ENCODE peak calls at places on chromosomes 16 and 17, in five cellular contexts. H is D341Med; X is effector memory CD4-positive, alpha-beta T cell; J is tibial artery; Q is NCI-H774. W is an unnamed sample.

GRCh38 chr16:69089091-69089912 is 16.2 kb upstream of the HAS3 start:
- DNase-seq in Q (no peak), X (no peak), J (no peak), H (no peak), W (no peak)

GRCh38 chr16:50814541-50814940 is 72.7 kb downstream of the CYLD start:
- DNase-seq in Q (no peak), X (no peak), H (no peak), J (no peak), W (no peak)

GRCh38 chr17:56432443-56432842 is 161.1 kb upstream of the NOG start:
- DNase-seq in X (no peak), Q (no peak), J (no peak), H (no peak), W (no peak)

GRCh38 chr17:4551796-4552525 is 3.2 kb downstream of the MYBBP1A start:
- DNase-seq in X (no peak), H (no peak), Q (no peak), J (no peak), W (no peak)

GRCh38 chr16:87202346-87202745 is 114.8 kb downstream of the C16orf95 start:
- DNase-seq in H (no peak), Q (no peak), X (no peak), J (no peak), W (no peak)

GRCh38 chr16:51875834-51876725 is 670.9 kb downstream of the TOX3 start:
- DNase-seq in J (no peak), X (no peak), Q (no peak), H (peak), W (no peak)

GRCh38 chr17:35730400-35731005 is 936 bp upstream of the RASL10B start:
- DNase-seq in X (no peak), H (no peak), J (no peak), Q (no peak), W (no peak)

GRCh38 chr16:90072442-90073105 is 4.6 kb downstream of the PRDM7 start:
- DNase-seq in Q (no peak), J (no peak), H (no peak), X (no peak), W (no peak)

GRCh38 chr16:67655363-67655762 is 4.7 kb downstream of the ACD start:
- DNase-seq in H (no peak), Q (no peak), J (no peak), X (no peak), W (no peak)

GRCh38 chr17:27522028-27522639 is 65.9 kb downstream of the KSR1 start:
- DNase-seq in J (no peak), X (no peak), H (no peak), Q (no peak), W (no peak)

GRCh38 chr16:74026373-74027281 is 270.0 kb upstream of the PSMD7 start:
- DNase-seq in H (no peak), J (no peak), X (no peak), Q (no peak), W (no peak)

GRCh38 chr16:1543085-1543896 is 9.8 kb downstream of the TMEM204 start:
- DNase-seq in H (no peak), Q (no peak), X (peak), J (peak), W (no peak)

GRCh38 chr17:6061290-6061689 is 8.9 kb upstream of the WSCD1 start:
- DNase-seq in J (peak), H (no peak), X (no peak), Q (no peak), W (no peak)

GRCh38 chr16:3529175-3529574 is 28.4 kb downstream of the CLUAP1 start:
- DNase-seq in H (no peak), Q (no peak), J (no peak), X (no peak), W (no peak)

GRCh38 chr16:68146583-68146982 is 61.4 kb downstream of the NFATC3 start:
- DNase-seq in H (no peak), J (no peak), Q (no peak), X (no peak), W (no peak)

GRCh38 chr17:55683554-55684315 is 38.9 kb downstream of the TMEM100 start:
- DNase-seq in H (no peak), J (no peak), X (no peak), Q (no peak), W (no peak)

GRCh38 chr17:49497147-49498036 is 2.3 kb downstream of the NGFR start:
- DNase-seq in X (no peak), Q (no peak), J (peak), H (peak), W (peak)

GRCh38 chr16:46972429-46972970 is 974 bp downstream of the DNAJA2 start:
- DNase-seq in X (no peak), J (no peak), H (peak), Q (peak), W (peak)

GRCh38 chr16:24670623-24671454 is 58.6 kb upstream of the TNRC6A start:
- DNase-seq in X (no peak), H (peak), J (peak), Q (peak), W (peak)

GRCh38 chr17:57142925-57143324 is 57.9 kb downstream of the AKAP1 start:
- DNase-seq in Q (no peak), X (no peak), J (no peak), H (no peak), W (no peak)

GRCh38 chr16:58503166-58503862 is 3.4 kb downstream of the NDRG4 start:
- DNase-seq in X (no peak), H (no peak), Q (no peak), J (no peak), W (no peak)

W was measured in NCI-H2081.